ENCODE peak calls at places on chromosome 5, in six cellular contexts. G, S, U, I, H and J are unnamed samples.

GRCh38 chr5:91288517-91288916 is 94.6 kb downstream of the ARRDC3 start:
- DNase-seq in G (no peak), S (no peak), U (no peak), I (no peak), H (no peak), J (no peak)

GRCh38 chr5:170216262-170216864 is 16.4 kb upstream of the C5orf58 start:
- DNase-seq in G (peak), S (peak), U (peak), I (peak), H (no peak), J (no peak)

GRCh38 chr5:82918311-82919031 is 158.7 kb downstream of the TMEM167A start:
- DNase-seq in G (no peak), S (no peak), U (no peak), I (no peak), H (no peak), J (no peak)

GRCh38 chr5:15044521-15044920 is 172.9 kb upstream of the ANKH start:
- DNase-seq in G (no peak), S (no peak), U (no peak), I (no peak), H (no peak), J (no peak)

GRCh38 chr5:132180134-132180745 is 47.4 kb downstream of the P4HA2 start:
- DNase-seq in G (peak), S (peak), U (no peak), I (no peak), H (no peak), J (no peak)

GRCh38 chr5:181223041-181223728 is at the start of gene TRIM41:
- DNase-seq in G (peak), S (peak), U (peak), I (peak), H (peak), J (peak)

GRCh38 chr5:90547072-90547536 is 11.5 kb upstream of the ADGRV1 start:
- DNase-seq in G (no peak), S (no peak), U (no peak), I (no peak), H (no peak), J (no peak)

GRCh38 chr5:113215401-113216060 is 219.3 kb downstream of the TSSK1B start:
- DNase-seq in G (peak), S (no peak), U (no peak), I (no peak), H (no peak), J (no peak)

GRCh38 chr5:124626053-124626452 is 120.4 kb downstream of the ZNF608 start:
- DNase-seq in G (no peak), S (no peak), U (no peak), I (no peak), H (no peak), J (no peak)

GRCh38 chr5:127205147-127205546 is 85.4 kb upstream of the MEGF10 start:
- DNase-seq in G (peak), S (no peak), U (no peak), I (no peak), H (no peak), J (no peak)

GRCh38 chr5:1778138-1779020 is 21.3 kb downstream of the MRPL36 start:
- DNase-seq in G (no peak), S (no peak), U (no peak), I (peak), H (no peak), J (peak)

GRCh38 chr5:143248822-143249579 is 154.5 kb downstream of the NR3C1 start:
- DNase-seq in G (peak), S (peak), U (no peak), I (no peak), H (no peak), J (no peak)

GRCh38 chr5:1665803-1666202 is 133.8 kb downstream of the MRPL36 start:
- DNase-seq in G (no peak), S (no peak), U (no peak), I (no peak), H (no peak), J (no peak)

GRCh38 chr5:145718956-145719355 is 116.2 kb downstream of the PRELID2 start:
- DNase-seq in G (peak), S (peak), U (no peak), I (no peak), H (no peak), J (no peak)

GRCh38 chr5:180640301-180640764 is 9.1 kb downstream of the FLT4 start:
- DNase-seq in G (no peak), S (no peak), U (no peak), I (peak), H (no peak), J (peak)

GRCh38 chr5:134110382-134110781 is 4.1 kb upstream of the TCF7 start:
- DNase-seq in G (no peak), S (no peak), U (no peak), I (no peak), H (no peak), J (no peak)

GRCh38 chr5:150479416-150479815 is 28.5 kb upstream of the NDST1 start:
- DNase-seq in G (no peak), S (no peak), U (no peak), I (no peak), H (no peak), J (no peak)

GRCh38 chr5:109546461-109546860 is 136.7 kb upstream of the PJA2 start:
- DNase-seq in G (no peak), S (no peak), U (no peak), I (no peak), H (no peak), J (no peak)

GRCh38 chr5:128537306-128537998 is 593 bp downstream of the FBN2 start:
- DNase-seq in G (peak), S (peak), U (peak), I (peak), H (no peak), J (peak)

GRCh38 chr5:65163698-65164097 is 318.0 kb downstream of the ADAMTS6 start:
- DNase-seq in G (peak), S (peak), U (no peak), I (no peak), H (no peak), J (no peak)

GRCh38 chr5:77358566-77359205 is 133.4 kb downstream of the WDR41 start:
- DNase-seq in G (peak), S (peak), U (no peak), I (no peak), H (no peak), J (no peak)

GRCh38 chr5:35202319-35203111 is 27.8 kb downstream of the PRLR start:
- DNase-seq in G (peak), S (peak), U (peak), I (peak), H (no peak), J (no peak)

GRCh38 chr5:128100860-128101557 is 17.4 kb downstream of the SLC12A2 start:
- DNase-seq in G (no peak), S (no peak), U (no peak), I (no peak), H (no peak), J (no peak)

GRCh38 chr5:19406576-19407365 is 581.2 kb downstream of the CDH18 start:
- DNase-seq in G (no peak), S (no peak), U (no peak), I (no peak), H (no peak), J (no peak)
- TF ChIP-seq CTCF in G (no peak), S (no peak), U (no peak), I (no peak), H (no peak), J (no peak)

GRCh38 chr5:154132718-154133307 is 57.7 kb upstream of the GALNT10 start:
- DNase-seq in G (no peak), S (no peak), U (no peak), I (no peak), H (no peak), J (no peak)
- TF ChIP-seq CTCF in G (no peak), S (no peak), U (no peak), I (no peak), H (no peak), J (no peak)

GRCh38 chr5:50958852-50959457 is 292.5 kb downstream of the PARP8 start:
- DNase-seq in G (peak), S (peak), U (peak), I (no peak), H (no peak), J (no peak)
- TF ChIP-seq CTCF in G (peak), S (peak), U (peak), I (peak), H (no peak), J (peak)

DNA sequence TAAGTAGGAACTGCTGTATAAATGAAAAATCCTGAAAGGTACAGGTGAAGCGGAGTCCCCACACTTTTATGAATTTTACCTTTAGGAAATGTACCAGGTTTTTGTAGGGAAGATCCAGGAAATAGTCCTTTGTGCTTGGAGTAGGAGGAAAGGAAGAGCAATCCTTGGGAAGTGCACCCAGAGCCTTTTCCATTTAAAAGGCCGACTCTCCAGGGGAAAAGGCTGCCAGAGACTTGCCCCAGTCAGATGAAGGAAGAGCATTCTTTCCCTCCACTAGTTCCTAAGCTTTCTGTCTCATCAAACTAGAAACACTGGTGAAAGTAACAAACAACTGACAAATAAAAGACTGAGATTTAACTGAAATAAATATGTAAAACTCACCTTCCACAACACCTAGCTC is 779.4 kb upstream of the CDH6 start:
- DNase-seq in G (no peak), S (no peak), U (no peak), I (no peak), H (no peak), J (no peak)
- TF ChIP-seq CTCF in G (no peak), S (no peak), U (no peak), I (no peak), H (no peak), J (no peak)

GRCh38 chr5:32687167-32687831 is 23.8 kb upstream of the NPR3 start:
- DNase-seq in G (peak), S (no peak), U (no peak), I (no peak), H (no peak), J (no peak)

GRCh38 chr5:32684261-32684660 is 26.9 kb upstream of the NPR3 start:
- DNase-seq in G (no peak), S (no peak), U (no peak), I (no peak), H (no peak), J (no peak)

GRCh38 chr5:32692066-32692746 is 18.9 kb upstream of the NPR3 start:
- DNase-seq in G (peak), S (peak), U (no peak), I (no peak), H (no peak), J (no peak)

GRCh38 chr5:32690153-32690552 is 21.0 kb upstream of the NPR3 start:
- DNase-seq in G (peak), S (no peak), U (no peak), I (no peak), H (no peak), J (no peak)
- TF ChIP-seq CTCF in G (peak), S (peak), U (no peak), I (no peak), H (no peak), J (no peak)

GRCh38 chr5:79800979-79801827 is 111.6 kb downstream of the CMYA5 start:
- DNase-seq in G (peak), S (no peak), U (no peak), I (no peak), H (no peak), J (no peak)

GRCh38 chr5:79802404-79802803 is 112.8 kb downstream of the CMYA5 start:
- DNase-seq in G (no peak), S (no peak), U (no peak), I (no peak), H (no peak), J (no peak)

GRCh38 chr5:79795764-79796398 is 106.2 kb downstream of the CMYA5 start:
- DNase-seq in G (no peak), S (no peak), U (no peak), I (no peak), H (peak), J (no peak)

GRCh38 chr5:79802995-79803394 is 113.4 kb downstream of the CMYA5 start:
- DNase-seq in G (no peak), S (no peak), U (no peak), I (no peak), H (no peak), J (no peak)

GRCh38 chr5:79798892-79799590 is 109.4 kb downstream of the CMYA5 start:
- DNase-seq in G (no peak), S (no peak), U (no peak), I (no peak), H (no peak), J (no peak)
- TF ChIP-seq CTCF in G (no peak), S (no peak), U (no peak), I (no peak), H (no peak), J (no peak)

GRCh38 chr5:76331139-76331538 is 71.9 kb upstream of the IQGAP2 start:
- DNase-seq in G (no peak), S (no peak), U (no peak), I (no peak), H (no peak), J (no peak)
- TF ChIP-seq CTCF in G (no peak), S (no peak), U (no peak), I (no peak), H (no peak), J (no peak)

GRCh38 chr5:68661237-68661636 is 432.6 kb upstream of the SLC30A5 start:
- DNase-seq in G (peak), S (peak), U (no peak), I (peak), H (no peak), J (no peak)
- TF ChIP-seq CTCF in G (peak), S (peak), U (peak), I (peak), H (no peak), J (no peak)